ENCODE peak calls at places on chromosome 9, in eight cellular contexts. N is WERI-Rb-1; R is CD8-positive, alpha-beta T cell; I is AG04449; H is A549; T is ovary; Y is heart left ventricle; W is lower leg skin. L is an unnamed sample.

GRCh38 chr9:86792136-86792535 is 155.2 kb downstream of the GAS1 start:
- DNase-seq in W (no peak), H (no peak), N (no peak), T (no peak), I (no peak), R (no peak), Y (no peak), L (no peak)

GRCh38 chr9:93681316-93682154 is 105.2 kb downstream of the PHF2 start:
- DNase-seq in N (peak), Y (peak), I (no peak), H (no peak), T (no peak), W (peak), R (peak), L (no peak)

GRCh38 chr9:91486699-91487497 is 63.3 kb upstream of the NFIL3 start:
- DNase-seq in W (no peak), R (no peak), H (no peak), Y (no peak), I (no peak), T (no peak), N (no peak), L (peak)

GRCh38 chr9:87849144-87849741 is 33.4 kb upstream of the SPATA31E1 start:
- DNase-seq in I (no peak), R (no peak), Y (no peak), T (no peak), N (no peak), H (no peak), W (no peak), L (no peak)

GRCh38 chr9:130938652-130939404 is at the start of gene FIBCD1:
- DNase-seq in I (no peak), R (no peak), W (no peak), T (no peak), N (peak), Y (no peak), H (peak), L (peak)

GRCh38 chr9:127927457-127928231 is 2.9 kb downstream of the PIP5KL1 start:
- DNase-seq in T (no peak), I (no peak), N (no peak), Y (no peak), W (no peak), R (peak), H (no peak), L (no peak)

GRCh38 chr9:127214421-127215265 is 49.9 kb upstream of the GARNL3 start:
- DNase-seq in Y (no peak), N (peak), W (peak), H (peak), T (no peak), R (peak), I (no peak), L (peak)

GRCh38 chr9:135514342-135515082 is 6.7 kb upstream of the LCN1 start:
- DNase-seq in R (no peak), I (no peak), Y (no peak), T (no peak), N (no peak), W (peak), H (no peak), L (no peak)

GRCh38 chr9:87547665-87548064 is 50.0 kb downstream of the DAPK1 start:
- DNase-seq in R (no peak), I (no peak), Y (no peak), W (no peak), T (no peak), H (peak), N (peak), L (no peak)

GRCh38 chr9:92749934-92750315 is 14.7 kb downstream of the BICD2 start:
- DNase-seq in W (no peak), Y (no peak), N (no peak), R (no peak), H (no peak), I (no peak), T (no peak), L (no peak)

DNA sequence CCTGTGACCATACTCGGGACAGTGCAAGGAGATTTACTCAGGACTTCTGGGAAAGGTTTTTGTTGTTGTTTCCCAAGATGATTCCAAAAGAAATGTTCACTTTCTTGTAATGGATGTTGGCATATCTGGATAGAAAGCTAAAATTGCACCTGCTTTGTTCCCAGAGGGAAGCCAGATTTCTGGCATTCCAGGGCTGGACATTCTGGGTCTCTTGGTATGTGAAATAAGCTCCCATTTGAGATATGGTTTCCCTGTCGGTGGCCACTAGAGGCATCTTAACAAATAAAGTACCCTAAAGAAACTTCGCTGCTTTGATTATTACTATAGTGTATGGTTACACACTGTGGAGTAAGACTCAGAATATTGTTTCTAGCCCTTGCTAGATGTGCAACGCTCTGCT is 737.3 kb downstream of the BRINP1 start:
- DNase-seq in I (no peak), W (no peak), Y (no peak), H (no peak), N (no peak), T (no peak), R (no peak), L (no peak)
- TF ChIP-seq CTCF in I (no peak), W (no peak), Y (no peak), H (no peak), N (no peak), T (no peak), R (no peak), L (no peak)

GRCh38 chr9:89602978-89603628 is 1.7 kb upstream of the GADD45G start:
- DNase-seq in I (peak), Y (peak), W (peak), H (peak), T (peak), R (peak), N (peak), L (peak)

GRCh38 chr9:89601856-89602562 is 2.8 kb upstream of the GADD45G start:
- DNase-seq in H (no peak), N (no peak), Y (no peak), W (peak), R (no peak), I (no peak), T (no peak), L (no peak)

GRCh38 chr9:89604463-89605180 is at the start of gene GADD45G:
- DNase-seq in I (no peak), T (peak), H (peak), Y (peak), N (peak), R (peak), W (peak), L (peak)

GRCh38 chr9:89605181-89606048 is 603 bp downstream of the GADD45G start:
- DNase-seq in H (peak), N (peak), Y (peak), R (peak), W (peak), T (peak), I (no peak), L (peak)

DNA sequence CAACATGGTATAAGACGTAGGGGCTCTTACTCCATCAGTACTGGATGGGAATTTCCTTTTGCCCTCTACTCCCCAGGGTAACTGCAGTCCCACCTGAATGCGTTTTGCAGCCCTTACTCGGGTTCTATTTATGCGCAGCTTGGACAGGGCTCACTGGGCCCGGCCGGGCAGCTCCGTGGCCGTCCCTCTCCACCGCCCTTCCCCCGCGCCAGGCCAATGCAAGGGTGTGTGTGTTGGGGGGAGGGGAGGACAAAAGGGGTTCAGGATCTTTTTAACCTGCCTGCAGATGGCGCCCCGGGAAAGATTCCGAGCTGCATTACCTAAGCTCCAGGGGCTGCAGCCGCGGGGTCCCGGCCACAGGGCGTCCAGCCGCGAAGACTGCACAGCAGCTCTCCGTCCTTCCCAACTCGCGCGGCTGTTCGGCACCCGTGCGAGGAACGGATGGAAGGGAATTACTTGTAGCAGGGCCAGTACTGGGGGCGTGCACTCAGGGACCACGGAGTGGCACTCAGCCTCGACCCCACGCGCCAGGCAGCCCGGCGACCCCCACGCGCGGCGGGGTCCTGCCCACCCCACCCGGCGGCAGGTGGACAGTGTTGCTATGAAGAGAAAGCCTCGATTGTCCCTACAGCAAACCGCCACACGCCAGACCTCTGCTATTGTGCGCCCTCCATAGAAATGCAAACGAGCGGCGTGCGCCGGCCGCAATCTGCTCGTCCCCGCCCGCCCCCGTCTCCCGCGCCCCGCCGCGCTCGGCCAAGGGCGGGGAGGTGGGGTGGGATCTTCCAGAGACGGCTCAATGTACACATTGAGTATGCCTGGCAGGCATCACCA is 966 bp upstream of the GADD45G start:
- DNase-seq in R (peak), N (peak), T (peak), Y (peak), W (peak), H (peak), I (no peak), L (peak)
- H3K4me3 ChIP-seq in R (peak), N (peak), T (peak), Y (peak), W (peak), H (peak), I (no peak), L (peak)

GRCh38 chr9:95930314-95930713 is 54.8 kb downstream of the ERCC6L2 start:
- DNase-seq in Y (no peak), N (no peak), H (no peak), T (no peak), I (no peak), W (no peak), R (no peak), L (no peak)
- TF ChIP-seq CTCF in Y (no peak), N (no peak), H (no peak), T (no peak), I (no peak), W (no peak), R (no peak), L (no peak)

GRCh38 chr9:110252509-110253139 is 3.7 kb downstream of the TXN start:
- DNase-seq in H (peak), W (no peak), T (no peak), I (no peak), R (no peak), Y (no peak), N (no peak), L (no peak)
- H3K4me3 ChIP-seq in H (peak), W (no peak), T (no peak), I (no peak), R (no peak), Y (no peak), N (no peak), L (peak)

DNA sequence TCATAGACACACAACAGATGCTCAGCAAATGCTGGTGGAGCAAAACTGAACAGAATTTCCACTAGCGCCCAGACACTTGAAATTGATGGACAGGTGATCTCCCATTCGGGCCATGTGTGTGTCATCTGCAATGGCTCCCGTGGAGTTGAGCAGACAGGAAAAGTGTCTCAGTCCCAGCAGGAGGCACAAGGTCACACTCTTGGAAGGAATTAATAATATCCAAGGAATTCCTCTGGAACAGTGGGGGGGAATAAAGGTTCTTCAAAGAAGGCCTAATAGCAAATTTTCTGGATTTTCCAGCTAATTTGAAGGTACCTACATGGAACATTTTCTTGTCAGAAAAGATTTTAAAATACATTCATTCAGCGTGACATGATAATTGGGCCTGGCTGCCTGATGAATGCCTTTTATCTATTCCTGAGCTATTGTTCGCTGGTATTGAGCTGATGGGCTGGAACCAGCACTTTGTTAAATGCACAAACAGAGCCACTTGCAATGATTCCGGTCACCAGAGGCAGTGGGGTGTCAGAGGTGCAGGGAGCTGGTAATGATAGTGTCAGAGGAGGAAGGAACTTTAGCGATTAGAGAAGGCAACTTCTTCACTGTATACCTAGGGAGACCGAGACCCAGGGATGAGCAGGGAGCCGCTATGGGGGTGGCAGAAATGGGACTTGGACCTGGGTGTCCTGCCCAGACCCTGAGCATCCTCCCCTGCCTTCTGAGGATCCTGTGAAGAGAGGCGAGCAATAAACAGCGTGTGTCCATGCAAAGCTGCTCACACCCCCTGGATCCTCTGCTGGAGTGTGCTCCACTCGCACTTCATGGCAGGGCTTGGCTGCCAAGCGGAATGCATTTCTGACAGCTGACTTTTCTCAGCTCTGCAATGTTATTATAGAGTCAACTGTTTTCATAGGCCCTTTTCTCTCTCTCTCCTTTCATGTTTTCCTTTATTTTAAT is 31.3 kb upstream of the ALDH1B1 start:
- DNase-seq in I (no peak), W (peak), Y (no peak), N (no peak), T (no peak), H (no peak), R (no peak), L (peak)
- TF ChIP-seq CTCF in I (no peak), W (no peak), Y (no peak), N (no peak), T (no peak), H (no peak), R (no peak), L (no peak)

L was measured in fibroblast of the aortic adventitia.